ENCODE peak calls at places on chromosomes 4 and X, in six cellular contexts. One of them, this sample, is unnamed.

GRCh38 chrX:149527705-149528104 is 13.1 kb upstream of the EOLA1 start:
- DNase-seq in A549: peak
- DNase-seq in right cardiac atrium: no peak
- DNase-seq in cardiac muscle cell: peak
- DNase-seq in GM12878: no peak
- DNase-seq in tibial nerve: no peak
- DNase-seq in this sample: peak

GRCh38 chrX:20718592-20718991 is 451.9 kb upstream of the RPS6KA3 start:
- DNase-seq in A549: no peak
- DNase-seq in right cardiac atrium: no peak
- DNase-seq in cardiac muscle cell: no peak
- DNase-seq in GM12878: no peak
- DNase-seq in tibial nerve: no peak
- DNase-seq in this sample: no peak

GRCh38 chrX:44874481-44875184 is 1.6 kb downstream of the KDM6A start:
- DNase-seq in A549: peak
- DNase-seq in right cardiac atrium: no peak
- DNase-seq in cardiac muscle cell: peak
- DNase-seq in GM12878: no peak
- DNase-seq in tibial nerve: peak
- DNase-seq in this sample: peak

GRCh38 chrX:78997870-78998558 is 52.8 kb downstream of the P2RY10 start:
- DNase-seq in A549: no peak
- DNase-seq in right cardiac atrium: no peak
- DNase-seq in cardiac muscle cell: no peak
- DNase-seq in GM12878: no peak
- DNase-seq in tibial nerve: no peak
- DNase-seq in this sample: no peak

GRCh38 chrX:786441-786881 is 155.9 kb downstream of the SHOX start:
- DNase-seq in A549: no peak
- DNase-seq in right cardiac atrium: no peak
- DNase-seq in cardiac muscle cell: no peak
- DNase-seq in GM12878: no peak
- DNase-seq in tibial nerve: no peak
- DNase-seq in this sample: no peak

GRCh38 chr4:180057198-180057821 is 2185.9 kb upstream of the TENM3 start:
- DNase-seq in A549: peak
- DNase-seq in right cardiac atrium: no peak
- DNase-seq in cardiac muscle cell: no peak
- DNase-seq in GM12878: no peak
- DNase-seq in tibial nerve: no peak
- DNase-seq in this sample: peak

GRCh38 chrX:48903290-48903689 is 5.6 kb downstream of the PQBP1 start:
- DNase-seq in A549: no peak
- DNase-seq in right cardiac atrium: no peak
- DNase-seq in cardiac muscle cell: no peak
- DNase-seq in GM12878: no peak
- DNase-seq in tibial nerve: no peak
- DNase-seq in this sample: no peak

GRCh38 chr4:23194751-23195150 is 502.0 kb downstream of the GBA3 start:
- DNase-seq in A549: no peak
- DNase-seq in right cardiac atrium: no peak
- DNase-seq in cardiac muscle cell: no peak
- DNase-seq in GM12878: no peak
- DNase-seq in tibial nerve: no peak
- DNase-seq in this sample: no peak

GRCh38 chr4:51843309-51844156 is 580 bp downstream of the DCUN1D4 start:
- DNase-seq in A549: peak
- DNase-seq in right cardiac atrium: peak
- DNase-seq in cardiac muscle cell: peak
- DNase-seq in GM12878: no peak
- DNase-seq in tibial nerve: peak
- DNase-seq in this sample: peak
- H3K27ac ChIP-seq in A549: peak
- H3K27ac ChIP-seq in right cardiac atrium: peak
- H3K27ac ChIP-seq in cardiac muscle cell: peak
- H3K27ac ChIP-seq in GM12878: peak
- H3K27ac ChIP-seq in tibial nerve: peak
- H3K27ac ChIP-seq in this sample: peak

DNA sequence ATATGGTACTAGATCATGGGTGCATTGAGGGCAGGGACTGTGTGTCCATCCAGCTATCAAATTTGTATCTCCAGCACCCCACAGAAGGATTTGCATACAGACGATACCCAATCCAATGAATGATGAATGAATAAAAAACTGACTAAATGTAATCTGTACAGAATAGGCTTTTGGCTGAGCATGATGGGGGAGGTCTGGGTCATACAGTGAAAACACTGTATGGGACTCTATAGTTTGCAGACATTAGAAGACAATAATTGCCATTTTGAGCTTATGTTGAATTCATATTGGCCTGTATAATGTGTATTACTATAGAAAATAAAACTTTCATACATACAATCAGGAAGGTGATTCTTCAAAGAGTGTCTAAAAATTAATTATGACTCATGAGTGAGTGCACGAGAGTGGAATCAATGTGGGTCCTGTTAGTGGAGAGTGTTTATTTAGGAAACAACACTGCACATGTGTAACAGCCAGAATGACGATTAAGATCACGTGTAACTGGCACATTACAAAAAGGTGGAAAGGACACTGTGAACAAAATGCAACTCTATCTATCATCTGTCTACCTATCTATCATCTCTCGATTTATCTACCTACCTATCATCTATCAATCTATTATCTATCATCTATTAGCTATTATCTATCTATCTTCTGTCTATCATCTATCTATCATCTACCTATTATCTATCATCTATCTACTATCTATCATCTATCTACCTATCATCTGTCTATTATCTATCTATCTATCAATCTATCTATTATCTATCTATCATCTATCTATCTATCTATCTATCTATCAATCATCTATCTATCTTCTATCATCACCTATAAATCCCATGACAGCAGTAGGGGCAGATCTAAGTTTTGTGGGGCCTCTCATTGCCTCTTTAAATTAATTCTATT is 201.3 kb downstream of the PTTG2 start:
- DNase-seq in A549: no peak
- DNase-seq in right cardiac atrium: no peak
- DNase-seq in cardiac muscle cell: no peak
- DNase-seq in GM12878: no peak
- DNase-seq in tibial nerve: no peak
- DNase-seq in this sample: no peak
- H3K27ac ChIP-seq in A549: peak
- H3K27ac ChIP-seq in right cardiac atrium: no peak
- H3K27ac ChIP-seq in cardiac muscle cell: no peak
- H3K27ac ChIP-seq in GM12878: no peak
- H3K27ac ChIP-seq in tibial nerve: peak
- H3K27ac ChIP-seq in this sample: peak

DNA sequence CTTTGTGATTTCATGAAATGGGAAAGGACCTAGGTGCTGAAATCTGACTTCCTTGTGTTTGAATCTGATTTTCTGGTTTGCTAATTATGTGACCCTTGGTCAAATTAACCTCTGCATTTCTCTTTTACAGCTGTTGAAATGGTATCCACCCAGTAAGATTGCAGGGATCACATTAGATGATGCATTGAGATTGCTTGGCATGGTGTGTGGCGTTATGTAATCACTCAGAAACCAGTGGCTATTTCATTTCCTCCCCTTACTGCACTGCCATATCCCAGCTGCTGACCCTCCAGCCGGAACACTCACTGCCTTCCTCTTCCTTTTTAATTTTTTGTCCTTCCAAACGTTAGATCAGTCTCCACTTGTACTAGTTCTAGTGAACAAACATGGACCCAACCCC is 79.0 kb downstream of the KLHL8 start:
- DNase-seq in A549: no peak
- DNase-seq in right cardiac atrium: no peak
- DNase-seq in cardiac muscle cell: no peak
- DNase-seq in GM12878: no peak
- DNase-seq in tibial nerve: no peak
- DNase-seq in this sample: no peak
- H3K27ac ChIP-seq in A549: no peak
- H3K27ac ChIP-seq in right cardiac atrium: no peak
- H3K27ac ChIP-seq in cardiac muscle cell: no peak
- H3K27ac ChIP-seq in GM12878: no peak
- H3K27ac ChIP-seq in tibial nerve: no peak
- H3K27ac ChIP-seq in this sample: no peak

GRCh38 chrX:16946971-16947562 is 609 bp downstream of the REPS2 start:
- DNase-seq in A549: no peak
- DNase-seq in right cardiac atrium: peak
- DNase-seq in cardiac muscle cell: no peak
- DNase-seq in GM12878: no peak
- DNase-seq in tibial nerve: no peak
- DNase-seq in this sample: no peak
- H3K27ac ChIP-seq in A549: peak
- H3K27ac ChIP-seq in right cardiac atrium: no peak
- H3K27ac ChIP-seq in cardiac muscle cell: peak
- H3K27ac ChIP-seq in GM12878: no peak
- H3K27ac ChIP-seq in tibial nerve: no peak
- H3K27ac ChIP-seq in this sample: no peak

DNA sequence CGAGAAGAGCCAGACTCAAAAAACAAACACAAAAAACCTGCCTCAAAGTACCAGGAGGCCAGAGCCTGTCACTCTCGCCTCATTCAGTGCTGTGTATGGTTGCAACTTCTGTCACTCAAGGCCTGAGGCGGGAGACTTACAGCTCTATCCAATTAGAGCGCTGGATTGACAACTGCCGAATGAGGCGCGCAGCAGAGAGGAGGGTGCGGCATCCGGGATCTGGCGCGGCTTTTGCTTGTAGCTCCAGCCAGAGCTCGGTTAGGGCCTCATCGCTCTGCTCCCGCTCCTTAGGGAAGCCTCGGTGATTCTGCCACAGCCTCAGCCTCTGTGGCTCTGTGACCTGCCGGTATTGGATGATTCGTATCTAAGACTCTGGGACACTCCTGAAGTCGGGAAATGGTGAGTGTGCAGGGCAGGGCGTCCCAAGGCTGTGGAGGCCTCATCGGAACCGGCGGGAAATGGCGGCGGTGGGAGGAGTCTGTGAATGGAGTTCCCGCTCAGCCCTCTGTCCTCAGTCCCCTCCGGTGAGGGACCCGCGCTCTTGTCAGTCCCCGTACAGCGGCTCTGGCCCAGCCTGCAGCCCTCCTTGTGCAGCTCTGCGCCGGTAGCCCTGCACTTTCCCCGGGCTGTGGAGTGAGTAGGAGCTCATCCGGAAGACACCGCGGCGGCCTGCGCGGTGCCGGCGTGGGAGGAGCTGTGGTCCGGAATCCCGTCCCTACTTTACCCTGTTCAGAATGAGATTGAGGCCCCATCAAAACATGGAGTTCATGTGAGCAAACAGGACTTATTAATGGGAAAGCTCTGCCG is at the start of gene ZNF718:
- DNase-seq in A549: peak
- DNase-seq in right cardiac atrium: peak
- DNase-seq in cardiac muscle cell: peak
- DNase-seq in GM12878: peak
- DNase-seq in tibial nerve: peak
- DNase-seq in this sample: peak
- H3K27ac ChIP-seq in A549: peak
- H3K27ac ChIP-seq in right cardiac atrium: peak
- H3K27ac ChIP-seq in cardiac muscle cell: peak
- H3K27ac ChIP-seq in GM12878: peak
- H3K27ac ChIP-seq in tibial nerve: peak
- H3K27ac ChIP-seq in this sample: peak

GRCh38 chr4:40306203-40306602 is 28.9 kb upstream of the CHRNA9 start:
- DNase-seq in A549: no peak
- DNase-seq in right cardiac atrium: no peak
- DNase-seq in cardiac muscle cell: no peak
- DNase-seq in GM12878: no peak
- DNase-seq in tibial nerve: no peak
- DNase-seq in this sample: no peak

GRCh38 chr4:40307627-40308497 is 27.3 kb upstream of the CHRNA9 start:
- DNase-seq in A549: no peak
- DNase-seq in right cardiac atrium: no peak
- DNase-seq in cardiac muscle cell: no peak
- DNase-seq in GM12878: peak
- DNase-seq in tibial nerve: peak
- DNase-seq in this sample: peak

GRCh38 chr4:40306991-40307390 is 28.1 kb upstream of the CHRNA9 start:
- DNase-seq in A549: no peak
- DNase-seq in right cardiac atrium: no peak
- DNase-seq in cardiac muscle cell: no peak
- DNase-seq in GM12878: no peak
- DNase-seq in tibial nerve: no peak
- DNase-seq in this sample: no peak

GRCh38 chr4:40303751-40304150 is 31.4 kb upstream of the CHRNA9 start:
- DNase-seq in A549: no peak
- DNase-seq in right cardiac atrium: no peak
- DNase-seq in cardiac muscle cell: no peak
- DNase-seq in GM12878: no peak
- DNase-seq in tibial nerve: no peak
- DNase-seq in this sample: no peak

DNA sequence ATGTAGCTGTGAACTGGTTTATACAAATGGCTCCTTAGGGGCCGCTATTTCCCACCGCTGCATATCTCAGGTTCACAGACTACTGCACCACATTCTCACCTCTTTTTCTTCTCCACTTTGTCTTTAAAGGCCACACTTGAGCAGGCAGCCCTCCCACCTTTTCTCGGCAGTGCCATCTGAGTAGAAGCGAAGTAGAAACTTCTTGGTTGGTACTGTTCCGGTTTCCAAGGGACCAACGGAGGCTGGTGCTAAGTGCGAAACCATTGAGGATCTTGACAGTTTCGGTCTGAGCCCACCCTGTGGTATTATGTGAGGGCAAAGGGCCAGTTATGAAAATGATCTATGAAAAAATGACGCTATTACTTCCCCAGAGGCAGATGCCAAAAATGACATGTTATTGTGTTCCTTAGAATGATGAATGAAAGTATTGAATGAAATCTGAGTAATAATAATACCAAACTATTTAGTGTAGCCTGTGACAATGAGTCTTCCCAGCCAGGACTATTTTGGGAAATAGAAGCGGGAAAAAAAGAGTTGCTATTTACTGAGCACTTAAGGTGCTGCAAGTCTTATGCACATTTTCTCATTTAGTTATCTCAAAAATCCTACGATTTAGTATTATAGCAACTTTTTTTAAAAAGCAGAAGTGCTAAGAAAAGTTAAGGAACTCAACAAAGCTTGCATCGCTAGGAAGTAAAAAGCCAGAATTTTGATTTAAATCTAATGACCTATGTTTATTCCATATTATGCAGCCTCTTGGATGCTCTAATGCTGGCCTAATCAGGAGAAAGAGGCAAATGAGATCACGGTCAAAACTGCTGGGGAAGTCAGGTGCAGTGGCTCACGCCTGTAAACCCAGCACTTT is 29.6 kb upstream of the CHRNA9 start:
- DNase-seq in A549: no peak
- DNase-seq in right cardiac atrium: no peak
- DNase-seq in cardiac muscle cell: no peak
- DNase-seq in GM12878: peak
- DNase-seq in tibial nerve: no peak
- DNase-seq in this sample: no peak
- H3K27ac ChIP-seq in A549: no peak
- H3K27ac ChIP-seq in right cardiac atrium: no peak
- H3K27ac ChIP-seq in cardiac muscle cell: no peak
- H3K27ac ChIP-seq in GM12878: peak
- H3K27ac ChIP-seq in tibial nerve: no peak
- H3K27ac ChIP-seq in this sample: peak

GRCh38 chr4:26779224-26779623 is 81.4 kb upstream of the STIM2 start:
- DNase-seq in A549: no peak
- DNase-seq in right cardiac atrium: no peak
- DNase-seq in cardiac muscle cell: no peak
- DNase-seq in GM12878: no peak
- DNase-seq in tibial nerve: no peak
- DNase-seq in this sample: no peak
- H3K27ac ChIP-seq in A549: no peak
- H3K27ac ChIP-seq in right cardiac atrium: peak
- H3K27ac ChIP-seq in cardiac muscle cell: no peak
- H3K27ac ChIP-seq in GM12878: no peak
- H3K27ac ChIP-seq in tibial nerve: no peak
- H3K27ac ChIP-seq in this sample: no peak

This sample was measured in HL-60.